ENCODE peak calls at places on chromosomes 7 and 10, in five cellular contexts. C, Q, E, V and X are unnamed samples.

GRCh38 chr10:61186408-61186807 is 242.4 kb upstream of the RHOBTB1 start:
- DNase-seq in C (no peak), Q (no peak), E (no peak), V (no peak), X (no peak)

GRCh38 chr10:70809011-70809611 is 6.6 kb upstream of the SGPL1 start:
- DNase-seq in C (no peak), Q (peak; percentile 41), E (no peak), V (no peak), X (no peak)

GRCh38 chr10:22253578-22253882 is 35.7 kb upstream of the EBLN1 start:
- DNase-seq in C (no peak), Q (no peak), E (no peak), V (no peak), X (no peak)

GRCh38 chr10:21087476-21087875 is 190.4 kb upstream of the NEBL start:
- DNase-seq in C (no peak), Q (no peak), E (no peak), V (no peak), X (no peak)

GRCh38 chr10:133158756-133159610 is 1.0 kb upstream of the KNDC1 start:
- DNase-seq in C (peak; percentile 64), Q (no peak), E (peak; percentile 85), V (no peak), X (peak; percentile 83)

GRCh38 chr10:66378117-66378876 is 547.5 kb upstream of the LRRTM3 start:
- DNase-seq in C (no peak), Q (no peak), E (no peak), V (no peak), X (no peak)

GRCh38 chr7:16921644-16922257 is 40.0 kb upstream of the AGR3 start:
- DNase-seq in C (no peak), Q (peak; percentile 68), E (peak; percentile 28), V (no peak), X (no peak)

GRCh38 chr10:52121688-52122087 is 192.4 kb upstream of the DKK1 start:
- DNase-seq in C (no peak), Q (no peak), E (no peak), V (no peak), X (no peak)

GRCh38 chr7:85693326-85693725 is 506.5 kb upstream of the SEMA3D start:
- DNase-seq in C (no peak), Q (peak; percentile 46), E (no peak), V (peak; percentile 24), X (no peak)

GRCh38 chr7:99997545-99998137 is 17.8 kb upstream of the ZKSCAN1 start:
- DNase-seq in C (peak; percentile 71), Q (peak; percentile 20), E (peak; percentile 59), V (peak; percentile 22), X (peak; percentile 88)

GRCh38 chr10:131034451-131034850 is 277.1 kb downstream of the TCERG1L start:
- DNase-seq in C (no peak), Q (no peak), E (no peak), V (no peak), X (no peak)

GRCh38 chr7:130732980-130733865 is 784 bp downstream of the KLF14 start:
- DNase-seq in C (peak; percentile 81), Q (peak; percentile 33), E (peak; percentile 68), V (peak; percentile 10), X (peak; percentile 87)
- TF ChIP-seq CTCF in C (no peak), Q (no peak), E (no peak), V (no peak), X (no peak)

DNA sequence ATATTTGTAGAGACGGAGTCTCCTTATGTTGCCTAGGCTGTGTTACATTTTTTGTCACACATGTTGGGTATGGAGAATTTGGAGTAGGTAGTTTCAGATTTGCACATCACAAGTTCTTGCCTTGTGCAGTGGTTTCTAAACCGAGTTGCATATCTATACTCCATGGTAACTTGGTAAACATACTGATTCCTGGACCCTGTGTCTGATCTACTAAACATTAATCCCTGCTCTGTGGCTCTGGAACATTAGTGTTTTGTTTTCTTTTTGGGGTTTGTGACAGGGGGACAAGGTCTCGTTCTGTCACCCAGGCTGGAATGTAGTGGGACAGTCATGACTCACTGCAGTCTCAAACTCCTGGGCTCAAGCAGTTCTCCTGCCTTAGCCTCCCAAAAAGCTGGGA is 24.7 kb downstream of the AUTS2 start:
- DNase-seq in C (no peak), Q (no peak), E (no peak), V (no peak), X (no peak)
- H3K4me3 ChIP-seq in C (no peak overlapping the region), Q (no peak overlapping the region), E (no peak overlapping the region), V (no peak overlapping the region), X (no peak overlapping the region)

GRCh38 chr10:46541017-46541661 is 15.3 kb downstream of the GPRIN2 start:
- DNase-seq in C (peak; percentile 80), Q (no peak), E (peak; percentile 71), V (no peak), X (no peak)
- TF ChIP-seq CTCF in C (no peak), Q (no peak), E (peak; percentile 56), V (no peak), X (no peak)

GRCh38 chr10:17022898-17023297 is 106.7 kb downstream of the CUBN start:
- DNase-seq in C (no peak), Q (no peak), E (no peak), V (peak; percentile 55), X (no peak)
- H3K4me3 ChIP-seq in C (no peak overlapping the region), Q (no peak overlapping the region), E (no peak overlapping the region), V (no peak overlapping the region), X (no peak overlapping the region)

GRCh38 chr10:16923309-16923708 is 106.1 kb upstream of the RSU1 start:
- DNase-seq in C (no peak), Q (no peak), E (no peak), V (no peak), X (no peak)

GRCh38 chr10:16919076-16919972 is 102.1 kb upstream of the RSU1 start:
- DNase-seq in C (no peak), Q (no peak), E (no peak), V (no peak), X (no peak)

GRCh38 chr10:16927536-16927935 is 110.3 kb upstream of the RSU1 start:
- DNase-seq in C (no peak), Q (no peak), E (no peak), V (no peak), X (no peak)

GRCh38 chr10:16929067-16929466 is 111.8 kb upstream of the RSU1 start:
- DNase-seq in C (no peak), Q (no peak), E (no peak), V (no peak), X (no peak)

GRCh38 chr10:16923726-16924125 is 106.5 kb upstream of the RSU1 start:
- DNase-seq in C (no peak), Q (peak; percentile 76), E (no peak), V (no peak), X (no peak)
- TF ChIP-seq CTCF in C (no peak), Q (no peak), E (no peak), V (no peak), X (no peak)

GRCh38 chr7:40935435-40935834 is 767.5 kb downstream of the INHBA start:
- DNase-seq in C (no peak), Q (no peak), E (no peak), V (no peak), X (no peak)

DNA sequence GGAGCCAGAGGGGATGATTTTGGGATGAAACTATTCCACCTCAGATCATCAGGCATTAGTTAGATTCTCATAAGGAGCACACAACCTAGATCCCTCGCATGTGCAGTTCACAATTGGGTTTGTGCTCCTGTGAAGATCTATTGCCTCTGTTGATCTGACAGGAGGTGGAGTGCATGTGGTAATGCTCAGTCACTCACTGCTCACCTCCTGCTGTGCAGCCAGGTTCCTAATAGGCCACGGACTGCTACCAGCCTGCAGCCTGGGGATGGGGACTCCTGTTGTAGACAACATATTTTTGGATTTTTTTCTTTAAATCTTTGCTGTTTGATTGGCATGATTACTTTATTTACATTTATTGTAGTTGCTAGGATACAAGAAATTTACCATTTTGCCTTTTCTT is 765.0 kb downstream of the INHBA start:
- DNase-seq in C (no peak), Q (no peak), E (no peak), V (no peak), X (no peak)
- H3K4me3 ChIP-seq in C (no peak overlapping the region), Q (no peak overlapping the region), E (no peak overlapping the region), V (no peak overlapping the region), X (no peak overlapping the region)

GRCh38 chr7:10128748-10129147 is 844.9 kb upstream of the PHF14 start:
- DNase-seq in C (no peak), Q (no peak), E (peak; percentile 23), V (no peak), X (no peak)
- TF ChIP-seq CTCF in C (no peak), Q (peak; percentile 21), E (peak; percentile 48), V (no peak), X (no peak)

GRCh38 chr7:69776611-69777010 is 178.3 kb downstream of the AUTS2 start:
- DNase-seq in C (no peak), Q (no peak), E (no peak), V (peak; percentile 56), X (no peak)

GRCh38 chr7:69780377-69780776 is 182.1 kb downstream of the AUTS2 start:
- DNase-seq in C (no peak), Q (no peak), E (no peak), V (peak; percentile 22), X (no peak)

GRCh38 chr7:69778138-69778537 is 179.9 kb downstream of the AUTS2 start:
- DNase-seq in C (no peak), Q (no peak), E (no peak), V (no peak), X (no peak)

GRCh38 chr7:69782917-69783684 is 184.8 kb downstream of the AUTS2 start:
- DNase-seq in C (no peak), Q (no peak), E (peak; percentile 41), V (peak; percentile 74), X (no peak)

DNA sequence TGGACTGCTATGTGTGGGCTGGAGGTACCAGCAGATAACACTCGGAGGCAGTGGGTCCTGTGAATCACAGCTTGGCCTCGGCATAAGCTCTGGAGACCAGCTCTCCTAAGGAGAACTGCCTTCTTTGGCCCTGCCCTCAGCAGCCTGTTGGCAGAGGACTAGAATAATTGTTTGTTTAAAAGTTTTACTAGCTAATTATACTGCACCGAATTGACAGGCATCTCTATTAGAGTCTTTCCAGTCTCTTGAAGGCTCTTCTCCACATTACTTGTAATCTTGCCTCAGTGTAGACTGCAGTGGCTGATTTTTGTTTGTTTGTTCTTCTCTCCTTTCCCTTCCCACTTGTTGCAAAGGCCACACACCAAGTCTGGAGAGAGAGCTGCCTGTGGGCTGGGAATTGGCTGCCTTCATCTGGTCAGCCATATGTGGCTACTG is 183.2 kb downstream of the AUTS2 start:
- DNase-seq in C (no peak), Q (no peak), E (peak; percentile 32), V (peak; percentile 54), X (no peak)
- H3K4me3 ChIP-seq in C (no peak overlapping the region), Q (no peak overlapping the region), E (no peak overlapping the region), V (no peak overlapping the region), X (no peak overlapping the region)

DNA sequence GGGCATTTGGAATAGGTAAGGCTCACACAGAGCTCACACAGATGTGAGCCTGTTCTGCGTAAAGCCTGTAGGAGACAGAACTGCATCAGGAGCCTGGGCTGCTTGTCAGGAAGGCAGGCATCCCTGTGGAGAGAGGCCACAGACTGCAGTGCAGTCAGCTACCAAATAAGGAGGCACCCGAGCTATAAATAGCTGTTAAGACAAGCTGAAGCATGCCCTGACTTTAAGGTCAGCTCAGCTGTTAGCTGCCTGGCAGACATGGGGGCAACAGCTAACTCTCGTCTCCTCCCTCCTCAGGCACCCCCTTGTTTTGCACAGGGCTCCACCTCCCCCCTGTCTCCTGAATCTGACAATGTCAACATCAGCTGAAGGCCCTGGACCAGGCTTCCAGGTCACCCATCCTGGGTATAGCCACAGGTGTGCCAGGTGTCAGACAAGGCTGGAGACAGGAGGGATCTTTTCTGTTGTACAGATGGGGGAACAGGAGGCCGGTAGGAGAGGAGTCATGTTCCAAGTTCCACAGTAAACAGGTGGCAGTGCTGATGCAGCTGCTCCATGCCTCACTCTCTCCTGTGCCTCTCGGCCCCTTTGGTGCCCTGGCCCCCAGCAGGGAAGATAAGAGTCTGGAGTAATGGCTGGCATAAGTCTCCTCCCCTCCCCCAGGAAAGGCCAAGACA is 27.6 kb upstream of the MKRN1 start:
- DNase-seq in C (no peak), Q (peak; percentile 66), E (peak; percentile 71), V (peak; percentile 15), X (no peak)
- TF ChIP-seq CTCF in C (no peak), Q (peak; percentile 9), E (no peak), V (no peak), X (no peak)